ENCODE peak calls at places on chromosomes 7 and 10, in five cellular contexts. S is Calu3, F is epithelial cell of proximal tubule, W is lower lobe of right lung, H is cardiac fibroblast. Q is an unnamed sample.

GRCh38 chr7:5450549-5451327 is 27.1 kb upstream of the TNRC18 start:
- DNase-seq in H (peak), F (no peak), W (peak), S (peak), Q (peak)

GRCh38 chr7:36440880-36441279 is 51.2 kb downstream of the ANLN start:
- DNase-seq in S (no peak), F (peak), H (peak), W (no peak), Q (no peak)

GRCh38 chr7:18117482-18117881 is 89.8 kb upstream of the PRPS1L1 start:
- DNase-seq in H (no peak), W (no peak), S (no peak), F (no peak), Q (no peak)

GRCh38 chr7:150854066-150855000 is 2.0 kb downstream of the AOC1 start:
- DNase-seq in H (no peak), S (no peak), W (no peak), F (no peak), Q (no peak)

GRCh38 chr7:32062150-32062549 is 8.1 kb downstream of the PDE1C start:
- DNase-seq in S (peak), W (peak), F (no peak), H (peak), Q (peak)

GRCh38 chr7:44767912-44768662 is 19.4 kb downstream of the ZMIZ2 start:
- DNase-seq in S (no peak), F (no peak), H (peak), W (no peak), Q (no peak)

GRCh38 chr10:68106656-68107055 is 2.6 kb upstream of the MYPN start:
- DNase-seq in S (no peak), F (peak), W (no peak), H (peak), Q (no peak)

GRCh38 chr10:52770904-52771303 is 1.7 kb downstream of the MBL2 start:
- DNase-seq in W (no peak), S (no peak), H (no peak), F (no peak), Q (no peak)

GRCh38 chr10:129097776-129098175 is 369.3 kb upstream of the MGMT start:
- DNase-seq in H (peak), S (no peak), F (no peak), W (no peak), Q (no peak)

GRCh38 chr10:52768114-52768532 is 4.5 kb downstream of the MBL2 start:
- DNase-seq in S (no peak), F (no peak), H (no peak), W (no peak), Q (no peak)

GRCh38 chr7:24587853-24588252 is 14.6 kb downstream of the PALS2 start:
- DNase-seq in S (peak), H (no peak), W (no peak), F (no peak), Q (peak)

GRCh38 chr7:48285365-48285764 is 114.1 kb downstream of the ABCA13 start:
- DNase-seq in S (no peak), H (no peak), W (no peak), F (no peak), Q (no peak)

GRCh38 chr7:96670338-96671289 is 39.0 kb downstream of the SEM1 start:
- DNase-seq in F (no peak), H (no peak), W (no peak), S (no peak), Q (no peak)

GRCh38 chr10:44706745-44707144 is 204.4 kb upstream of the TMEM72 start:
- DNase-seq in F (peak), H (peak), S (no peak), W (no peak), Q (no peak)

GRCh38 chr7:151818674-151819519 is 58.0 kb downstream of the PRKAG2 start:
- DNase-seq in F (no peak), W (peak), H (no peak), S (peak), Q (no peak)

GRCh38 chr10:90652519-90652918 is 205.3 kb downstream of the HTR7 start:
- DNase-seq in H (peak), S (no peak), F (peak), W (no peak), Q (no peak)

GRCh38 chr7:134450296-134451000 is 8.5 kb downstream of the AKR1B1 start:
- DNase-seq in W (no peak), F (no peak), S (no peak), H (peak), Q (no peak)

GRCh38 chr7:2403718-2404648 is 572 bp downstream of the CHST12 start:
- DNase-seq in F (no peak), W (no peak), H (peak), S (peak), Q (peak)

GRCh38 chr7:155985518-155986427 is 173.5 kb upstream of the SHH start:
- DNase-seq in S (no peak), F (no peak), W (no peak), H (no peak), Q (no peak)

GRCh38 chr10:86289577-86289868 is 77.1 kb downstream of the GRID1 start:
- DNase-seq in H (no peak), W (no peak), F (no peak), S (no peak), Q (no peak)

GRCh38 chr7:28089120-28089714 is 91.4 kb downstream of the JAZF1 start:
- DNase-seq in F (no peak), W (no peak), S (no peak), H (no peak), Q (no peak)

GRCh38 chr10:103663802-103664201 is 170.3 kb downstream of the NEURL1 start:
- DNase-seq in F (no peak), H (no peak), S (no peak), W (peak), Q (no peak)

GRCh38 chr10:69042838-69043237 is 45.1 kb upstream of the SRGN start:
- DNase-seq in W (no peak), S (no peak), H (no peak), F (no peak), Q (no peak)

GRCh38 chr7:142177869-142178268 is 66.4 kb downstream of the MGAM2 start:
- DNase-seq in H (no peak), F (no peak), S (no peak), W (no peak), Q (no peak)

GRCh38 chr7:116766881-116767280 is 94.9 kb downstream of the MET start:
- DNase-seq in H (no peak), F (no peak), S (no peak), W (no peak), Q (no peak)

GRCh38 chr10:78968300-78968943 is 100.3 kb upstream of the ZMIZ1 start:
- DNase-seq in S (no peak), W (no peak), H (no peak), F (no peak), Q (no peak)

GRCh38 chr10:75407716-75408511 is 6.3 kb upstream of the ZNF503 start:
- DNase-seq in F (no peak), S (no peak), H (no peak), W (peak), Q (peak)

GRCh38 chr10:75410135-75410787 is 8.7 kb upstream of the ZNF503 start:
- DNase-seq in W (no peak), H (no peak), F (no peak), S (no peak), Q (no peak)

GRCh38 chr10:75407296-75407715 is 5.7 kb upstream of the ZNF503 start:
- DNase-seq in H (no peak), F (no peak), S (no peak), W (peak), Q (peak)

GRCh38 chr10:75408512-75408881 is 6.9 kb upstream of the ZNF503 start:
- DNase-seq in S (no peak), H (no peak), W (no peak), F (no peak), Q (no peak)

GRCh38 chr10:75408911-75409885 is 7.6 kb upstream of the ZNF503 start:
- DNase-seq in W (peak), F (no peak), S (peak), H (peak), Q (peak)
- TF ChIP-seq CTCF in W (no peak), F (no peak), S (no peak), H (no peak), Q (no peak)

GRCh38 chr7:29806793-29807178 is 478 bp downstream of the WIPF3 start:
- DNase-seq in H (no peak), W (no peak), F (no peak), S (no peak), Q (no peak)
- TF ChIP-seq CTCF in H (no peak), W (no peak), F (no peak), S (no peak), Q (no peak)

GRCh38 chr10:48613015-48613414 is 8.1 kb upstream of the ARHGAP22 start:
- DNase-seq in H (no peak), F (no peak), W (no peak), S (no peak), Q (no peak)

GRCh38 chr10:48616436-48616835 is 11.6 kb upstream of the ARHGAP22 start:
- DNase-seq in S (no peak), W (no peak), H (no peak), F (no peak), Q (no peak)

GRCh38 chr10:48612241-48612943 is 7.5 kb upstream of the ARHGAP22 start:
- DNase-seq in S (no peak), W (no peak), F (no peak), H (no peak), Q (no peak)

GRCh38 chr10:48611133-48611532 is 6.3 kb upstream of the ARHGAP22 start:
- DNase-seq in S (no peak), W (no peak), F (no peak), H (no peak), Q (no peak)

GRCh38 chr10:48614481-48615383 is 9.9 kb upstream of the ARHGAP22 start:
- DNase-seq in F (peak), S (no peak), W (no peak), H (peak), Q (no peak)
- TF ChIP-seq CTCF in F (peak), S (peak), W (no peak), H (peak), Q (peak)

GRCh38 chr7:112453505-112454171 is 3.4 kb downstream of the IFRD1 start:
- DNase-seq in S (no peak), H (peak), F (no peak), W (no peak), Q (no peak)

GRCh38 chr7:112449353-112449752 is 907 bp upstream of the IFRD1 start:
- DNase-seq in W (no peak), F (no peak), H (no peak), S (peak), Q (no peak)

GRCh38 chr7:112449902-112450806 is at the start of gene IFRD1:
- DNase-seq in W (peak), H (peak), S (peak), F (peak), Q (peak)

GRCh38 chr7:112450807-112451661 is 774 bp downstream of the IFRD1 start:
- DNase-seq in F (no peak), S (peak), W (peak), H (peak), Q (peak)

DNA sequence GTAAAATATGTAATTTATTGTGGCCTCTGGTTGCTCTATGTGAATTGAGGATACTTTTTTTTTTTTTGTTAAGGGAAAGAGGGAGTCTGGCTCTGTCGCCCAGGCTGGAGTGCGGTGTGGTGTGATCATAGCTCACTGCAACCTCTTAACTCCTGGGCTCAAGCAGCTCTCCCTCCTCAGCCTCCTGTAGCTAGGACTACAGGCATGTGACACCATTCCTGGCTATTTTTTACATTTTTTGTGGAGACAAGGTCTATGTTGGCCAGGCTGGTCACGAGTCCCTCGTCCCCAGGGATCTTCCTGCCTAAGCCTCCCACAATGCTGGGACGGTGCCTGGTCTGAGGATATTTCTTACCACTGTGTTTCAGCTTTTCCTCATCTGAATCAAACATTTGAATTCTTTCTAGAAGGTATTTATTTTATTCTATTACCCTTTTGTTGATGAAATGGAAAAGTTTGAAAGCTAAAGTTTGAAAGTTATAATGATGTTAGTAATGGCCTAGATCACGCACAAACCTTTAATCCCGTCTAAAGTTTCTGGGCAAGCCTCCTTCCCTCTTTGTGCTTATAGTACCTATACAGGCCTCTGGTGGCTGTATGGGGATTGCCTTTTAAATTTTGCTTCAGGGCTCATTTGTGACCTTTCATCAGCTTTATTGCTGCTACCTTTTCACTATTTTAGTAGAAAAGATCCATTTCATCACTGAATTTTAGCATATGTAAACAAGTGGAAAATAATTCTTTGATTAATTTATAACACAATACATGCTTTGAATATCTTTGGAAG is 2.0 kb downstream of the IFRD1 start:
- DNase-seq in H (peak), F (no peak), W (peak), S (peak), Q (peak)
- TF ChIP-seq CTCF in H (peak), F (peak), W (no peak), S (no peak), Q (no peak)

Q was measured in endothelial cell.